ENCODE peak calls at places on chromosomes 13 and 19, in five cellular contexts. A is GM12891, D is stomach, X is K562, O is transverse colon. R is an unnamed sample.

GRCh38 chr13:79943633-79944032 is 397.3 kb downstream of the SPRY2 start:
- DNase-seq in D (no peak), O (no peak), X (no peak), A (no peak), R (no peak)

GRCh38 chr19:54674021-54674617 is 11.3 kb downstream of the LILRB4 start:
- DNase-seq in A (no peak), O (no peak), D (no peak), X (peak), R (no peak)

GRCh38 chr19:13022111-13022858 is 27.0 kb downstream of the NFIX start:
- DNase-seq in A (no peak), X (no peak), O (no peak), D (no peak), R (no peak)

GRCh38 chr13:53126803-53127202 is 98.2 kb downstream of the OLFM4 start:
- DNase-seq in O (no peak), X (no peak), D (no peak), A (no peak), R (no peak)

GRCh38 chr19:39398297-39398864 is 7.2 kb downstream of the MED29 start:
- DNase-seq in X (no peak), D (peak), A (no peak), O (peak), R (no peak)

GRCh38 chr13:30108913-30109237 is 198.5 kb downstream of the KATNAL1 start:
- DNase-seq in D (peak), A (no peak), O (peak), X (no peak), R (no peak)

GRCh38 chr13:41130356-41130755 is 2.2 kb downstream of the KBTBD6 start:
- DNase-seq in O (no peak), X (no peak), A (no peak), D (no peak), R (no peak)

GRCh38 chr13:40895715-40896184 is 106.3 kb downstream of the SLC25A15 start:
- DNase-seq in D (no peak), X (no peak), O (peak), A (no peak), R (no peak)

GRCh38 chr19:1265611-1266115 is 3.5 kb upstream of the CIRBP start:
- DNase-seq in X (no peak), A (no peak), O (peak), D (no peak), R (no peak)

GRCh38 chr19:47158879-47159509 is 28.4 kb downstream of the SAE1 start:
- DNase-seq in A (no peak), O (no peak), D (no peak), X (no peak), R (no peak)

GRCh38 chr13:37029617-37030016 is 29.0 kb downstream of the EXOSC8 start:
- DNase-seq in D (no peak), X (no peak), A (no peak), O (no peak), R (no peak)

GRCh38 chr19:38484747-38485146 is 51.3 kb downstream of the RYR1 start:
- DNase-seq in X (no peak), O (no peak), D (no peak), A (no peak), R (no peak)

GRCh38 chr13:94435604-94436226 is 43.8 kb downstream of the DCT start:
- DNase-seq in A (no peak), X (peak), D (no peak), O (no peak), R (no peak)

GRCh38 chr19:36547001-36547732 is 19.1 kb upstream of the ZNF260 start:
- DNase-seq in A (no peak), X (no peak), O (no peak), D (no peak), R (no peak)

GRCh38 chr13:105957769-105958438 is 577.6 kb downstream of the EFNB2 start:
- DNase-seq in A (no peak), O (no peak), D (no peak), X (no peak), R (no peak)

GRCh38 chr13:27536361-27537101 is 83.8 kb downstream of the LNX2 start:
- DNase-seq in X (no peak), D (no peak), A (no peak), O (no peak), R (no peak)

GRCh38 chr13:49563513-49563912 is 21.8 kb downstream of the RCBTB1 start:
- DNase-seq in D (no peak), X (no peak), O (no peak), A (no peak), R (no peak)

GRCh38 chr13:47672982-47673670 is 327.9 kb downstream of the SUCLA2 start:
- DNase-seq in X (no peak), O (no peak), D (no peak), A (no peak), R (no peak)

GRCh38 chr13:44474122-44474910 is 100.7 kb downstream of the SERP2 start:
- DNase-seq in D (no peak), O (no peak), A (no peak), X (no peak), R (no peak)

GRCh38 chr13:72383646-72384045 is 343.8 kb downstream of the MZT1 start:
- DNase-seq in A (no peak), O (no peak), D (no peak), X (no peak), R (no peak)

GRCh38 chr19:30079200-30079599 is 137.2 kb downstream of the URI1 start:
- DNase-seq in D (no peak), X (no peak), A (no peak), O (no peak), R (no peak)

GRCh38 chr13:101013245-101013644 is 338.6 kb upstream of the TMTC4 start:
- DNase-seq in D (no peak), A (no peak), O (no peak), X (no peak), R (no peak)

GRCh38 chr19:703651-704446 is 4.9 kb upstream of the PALM start:
- DNase-seq in A (peak), D (peak), O (peak), X (peak), R (peak)

GRCh38 chr13:30429721-30430694 is 7.7 kb downstream of the UBE2L5 start:
- DNase-seq in X (peak), A (no peak), O (no peak), D (no peak), R (no peak)

GRCh38 chr13:91406619-91407018 is 8.2 kb downstream of the GPC5 start:
- DNase-seq in O (no peak), A (no peak), X (peak), D (no peak), R (no peak)

GRCh38 chr13:113656831-113657671 is 947 bp downstream of the ATP4B start:
- DNase-seq in D (peak), A (no peak), X (no peak), O (peak), R (no peak)

GRCh38 chr13:43838909-43839308 is 40.6 kb downstream of the CCDC122 start:
- DNase-seq in D (no peak), X (no peak), A (no peak), O (no peak), R (no peak)

GRCh38 chr19:9431475-9431874 is 3.9 kb downstream of the ZNF266 start:
- DNase-seq in D (no peak), X (peak), A (no peak), O (no peak), R (no peak)

GRCh38 chr19:38093587-38093986 is 130.4 kb downstream of the DPF1 start:
- DNase-seq in X (no peak), A (no peak), O (no peak), D (no peak), R (no peak)

GRCh38 chr19:58307736-58308135 is 2.6 kb downstream of the ERVK3-1 start:
- DNase-seq in A (no peak), D (no peak), O (no peak), X (no peak), R (no peak)

GRCh38 chr13:86974251-86974994 is 696.7 kb upstream of the SLITRK5 start:
- DNase-seq in D (no peak), X (no peak), O (no peak), A (no peak), R (no peak)

GRCh38 chr13:35854286-35854685 is 276.9 kb downstream of the DCLK1 start:
- DNase-seq in A (no peak), X (no peak), D (no peak), O (no peak), R (no peak)

GRCh38 chr19:646798-647565 is 7.3 kb downstream of the FGF22 start:
- DNase-seq in A (no peak), X (peak), O (no peak), D (no peak), R (no peak)

GRCh38 chr19:34228347-34228746 is 26.0 kb upstream of the GARRE1 start:
- DNase-seq in X (no peak), O (no peak), D (no peak), A (no peak), R (no peak)

GRCh38 chr19:33335446-33335845 is 33.1 kb upstream of the CEBPA start:
- DNase-seq in D (no peak), O (no peak), A (no peak), X (no peak), R (no peak)

GRCh38 chr13:94444826-94445225 is 34.7 kb downstream of the DCT start:
- DNase-seq in A (no peak), D (no peak), X (no peak), O (no peak), R (no peak)

GRCh38 chr13:31007392-31007791 is 74.9 kb downstream of the TEX26 start:
- DNase-seq in O (no peak), D (no peak), X (no peak), A (no peak), R (no peak)

GRCh38 chr19:4042731-4043082 is 24.0 kb downstream of the ZBTB7A start:
- DNase-seq in O (peak), D (peak), X (no peak), A (no peak), R (no peak)

GRCh38 chr19:33368074-33368864 is 5.2 kb upstream of the CEBPG start:
- DNase-seq in O (no peak), D (no peak), A (no peak), X (no peak), R (no peak)

GRCh38 chr19:16883518-16883917 is 5.3 kb upstream of the F2RL3 start:
- DNase-seq in D (no peak), X (no peak), A (no peak), O (no peak), R (no peak)

GRCh38 chr19:16885166-16885565 is 3.6 kb upstream of the F2RL3 start:
- DNase-seq in A (no peak), O (no peak), D (no peak), X (no peak), R (no peak)

GRCh38 chr19:16887353-16888265 is 1.2 kb upstream of the F2RL3 start:
- DNase-seq in D (no peak), X (peak), O (no peak), A (no peak), R (no peak)

GRCh38 chr19:16888629-16889371 is at the start of gene F2RL3:
- DNase-seq in X (peak), O (peak), D (peak), A (peak), R (peak)

DNA sequence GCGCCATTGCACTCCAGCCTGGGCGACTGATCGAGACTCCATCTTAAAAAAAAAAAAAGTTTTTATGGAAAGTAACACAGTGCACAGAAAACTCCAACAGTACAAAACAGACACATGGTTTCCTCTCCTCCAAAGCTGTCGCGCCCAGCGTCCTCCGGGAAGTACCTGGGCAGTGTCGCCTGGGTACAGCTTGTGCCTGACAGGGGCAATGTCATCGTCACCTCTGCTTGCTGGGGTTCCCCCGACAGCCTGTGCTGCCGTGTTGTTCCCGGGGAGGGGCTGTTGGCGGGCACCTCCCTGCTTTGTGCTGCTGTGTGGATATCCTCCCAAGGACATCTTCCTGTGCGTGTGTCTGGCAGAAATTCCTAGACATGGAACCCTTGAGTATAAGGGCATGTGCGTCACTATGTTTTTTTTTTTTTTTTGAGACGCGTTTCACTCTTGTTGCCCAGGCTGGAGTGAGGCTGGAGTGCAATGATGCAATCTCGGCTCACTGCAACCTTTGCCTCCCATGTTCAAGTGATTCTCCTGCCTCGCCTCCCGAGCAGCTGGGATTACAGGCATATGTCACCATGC is 2.4 kb upstream of the F2RL3 start:
- DNase-seq in A (no peak), D (no peak), X (no peak), O (peak), R (no peak)
- TF ChIP-seq POLR2AphosphoS5 in A (no peak), D (peak), X (no peak), O (no peak), R (no peak)

GRCh38 chr19:17843428-17843827 is 4.4 kb downstream of the JAK3 start:
- DNase-seq in D (no peak), O (no peak), A (no peak), X (no peak), R (no peak)

GRCh38 chr19:17842663-17843313 is 5.0 kb downstream of the JAK3 start:
- DNase-seq in D (no peak), O (no peak), A (no peak), X (no peak), R (no peak)

GRCh38 chr19:17841371-17841809 is 6.4 kb downstream of the JAK3 start:
- DNase-seq in D (peak), X (no peak), O (no peak), A (no peak), R (no peak)

GRCh38 chr19:17843908-17844490 is 3.8 kb downstream of the JAK3 start:
- DNase-seq in D (no peak), A (no peak), X (no peak), O (no peak), R (no peak)

GRCh38 chr19:17841810-17842662 is 5.7 kb downstream of the JAK3 start:
- DNase-seq in X (peak), A (peak), D (peak), O (peak), R (no peak)
- TF ChIP-seq POLR2AphosphoS5 in X (peak), A (no peak), D (peak), O (no peak), R (no peak)

GRCh38 chr13:51612867-51613266 is 28.6 kb downstream of the WDFY2 start:
- DNase-seq in A (no peak), O (no peak), D (no peak), X (no peak), R (no peak)

GRCh38 chr13:51613535-51613934 is 29.3 kb downstream of the WDFY2 start:
- DNase-seq in D (no peak), O (no peak), A (no peak), X (no peak), R (no peak)

GRCh38 chr13:51619614-51620013 is 35.4 kb downstream of the WDFY2 start:
- DNase-seq in D (no peak), X (no peak), A (no peak), O (no peak), R (no peak)

GRCh38 chr13:51618626-51619025 is 34.4 kb downstream of the WDFY2 start:
- DNase-seq in D (no peak), O (no peak), X (no peak), A (no peak), R (no peak)

DNA sequence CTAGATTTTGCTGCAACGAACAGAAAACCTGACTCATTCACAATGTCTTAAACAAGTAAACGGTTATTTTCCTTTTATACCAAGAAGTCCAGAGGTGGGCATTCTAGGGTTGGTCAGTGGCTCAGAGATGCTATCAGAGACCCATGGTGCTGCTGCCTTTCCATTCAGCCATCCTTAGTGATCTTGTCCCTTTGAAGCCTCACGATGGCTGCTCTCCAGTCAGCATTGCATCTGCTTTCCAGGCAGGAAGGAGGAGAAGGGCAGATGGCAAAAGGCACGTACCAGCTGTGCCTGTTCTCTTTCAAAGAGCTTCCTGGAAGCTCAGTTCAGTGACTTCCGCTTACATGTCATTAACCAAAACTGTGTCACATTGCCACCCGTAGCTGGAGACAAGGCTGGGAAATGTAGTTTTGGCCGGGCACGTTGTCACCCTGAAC is 30.1 kb downstream of the WDFY2 start:
- DNase-seq in A (no peak), O (peak), X (no peak), D (no peak), R (peak)
- TF ChIP-seq POLR2AphosphoS5 in A (no peak), O (no peak), X (no peak), D (peak), R (peak)

GRCh38 chr13:24925318-24926231 is 161.6 kb downstream of the RNF17 start:
- DNase-seq in O (no peak), D (no peak), A (no peak), X (no peak), R (no peak)

GRCh38 chr13:24921881-24922280 is 157.9 kb downstream of the RNF17 start:
- DNase-seq in X (no peak), D (no peak), O (no peak), A (no peak), R (no peak)

GRCh38 chr13:24921003-24921402 is 157.0 kb downstream of the RNF17 start:
- DNase-seq in A (no peak), X (no peak), O (no peak), D (no peak), R (no peak)

GRCh38 chr13:24923305-24923640 is 159.3 kb downstream of the RNF17 start:
- DNase-seq in A (peak), X (no peak), O (no peak), D (no peak), R (peak)

DNA sequence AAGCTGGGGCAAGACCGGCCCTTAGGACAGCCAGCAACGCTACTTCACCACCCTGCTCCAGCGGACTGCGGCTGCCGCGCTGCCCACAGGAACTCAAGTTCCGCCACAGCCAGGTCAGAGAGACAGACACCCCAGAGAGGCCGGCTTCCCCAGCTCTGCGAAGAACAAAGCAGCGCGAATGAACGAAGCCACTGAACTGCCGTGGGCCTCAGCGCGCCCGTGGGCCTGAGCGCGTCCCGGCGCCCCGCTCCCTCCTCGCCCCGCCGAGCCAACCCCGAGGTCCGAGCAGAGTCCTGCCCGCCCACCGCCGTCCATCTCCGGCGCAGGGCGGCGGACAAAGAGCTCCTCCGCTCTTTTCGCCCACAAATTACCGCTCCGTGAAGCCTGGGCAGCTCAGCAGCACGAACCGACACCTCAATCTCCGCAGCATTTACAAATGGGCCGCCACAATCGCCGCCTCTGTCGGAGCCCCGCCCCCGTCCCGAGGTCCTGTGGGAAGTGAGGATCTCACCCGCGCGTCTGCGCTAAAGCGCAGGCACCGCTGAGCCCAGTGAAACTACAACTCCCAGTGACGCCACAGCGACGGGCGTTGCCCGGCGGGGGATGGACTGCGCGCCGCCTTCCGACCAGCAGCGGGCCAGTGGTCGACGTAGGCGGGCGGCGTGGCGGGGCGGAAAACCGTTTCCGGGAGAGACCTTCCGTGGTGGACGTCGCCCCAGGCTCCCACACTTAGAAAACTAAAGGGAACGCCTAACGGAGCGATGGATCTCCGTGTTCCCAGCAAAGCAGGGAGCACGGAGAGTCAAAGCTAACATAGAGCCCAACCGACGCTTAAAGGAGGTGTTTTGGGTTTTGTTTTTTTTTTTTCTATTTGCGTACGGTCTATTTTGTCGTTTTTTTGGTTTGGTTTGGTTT is 158.7 kb downstream of the RNF17 start:
- DNase-seq in D (peak), X (peak), O (peak), A (peak), R (peak)
- TF ChIP-seq POLR2AphosphoS5 in D (peak), X (peak), O (peak), A (peak), R (peak)

GRCh38 chr13:97895383-97895782 is 58.1 kb upstream of the IPO5 start:
- DNase-seq in A (no peak), X (no peak), D (no peak), O (no peak), R (no peak)
- TF ChIP-seq POLR2AphosphoS5 in A (no peak), X (no peak), D (no peak), O (no peak), R (no peak)

GRCh38 chr19:2609389-2610116 is 92.9 kb downstream of the GNG7 start:
- DNase-seq in D (no peak), A (no peak), X (no peak), O (no peak), R (no peak)
- TF ChIP-seq POLR2AphosphoS5 in D (no peak), A (no peak), X (no peak), O (no peak), R (no peak)

GRCh38 chr19:49150106-49150943 is 4.9 kb downstream of the HRC start:
- DNase-seq in A (peak), X (peak), D (peak), O (peak), R (no peak)

GRCh38 chr19:49149652-49150105 is 5.5 kb downstream of the HRC start:
- DNase-seq in X (peak), A (no peak), D (peak), O (peak), R (no peak)

GRCh38 chr19:49147923-49148682 is 7.1 kb downstream of the HRC start:
- DNase-seq in O (no peak), A (no peak), X (peak), D (no peak), R (no peak)

GRCh38 chr19:49150944-49151243 is 4.3 kb downstream of the HRC start:
- DNase-seq in A (no peak), D (no peak), X (no peak), O (no peak), R (no peak)

GRCh38 chr19:49148784-49149651 is 6.2 kb downstream of the HRC start:
- DNase-seq in A (peak), D (peak), O (peak), X (peak), R (peak)
- TF ChIP-seq POLR2AphosphoS5 in A (no peak), D (peak), O (peak), X (peak), R (no peak)